ENCODE peak calls at places on chromosome 22, in ten cellular contexts. One of them, this sample, is unnamed.

GRCh38 chr22:43002198-43002577 is 12.8 kb downstream of the PACSIN2 start:
- DNase-seq in Peyer's patch: no peak
- DNase-seq in PC-3: peak
- DNase-seq in sciatic nerve: no peak
- DNase-seq in DMS153: no peak
- DNase-seq in Karpas-422: no peak
- DNase-seq in ELF-1: no peak
- DNase-seq in MV-4-11: no peak
- DNase-seq in activated CD4-positive, alpha-beta T cell treated with anti-CD3 and anti-CD28 coated beads, Interleukin-2, amount 10 ng/mL, durations not matched to agents 7 days and 5 days: no peak
- DNase-seq in GM12865: no peak
- DNase-seq in this sample: no peak

GRCh38 chr22:49297871-49298721 is 529.6 kb downstream of the BRD1 start:
- DNase-seq in Peyer's patch: peak
- DNase-seq in PC-3: no peak
- DNase-seq in sciatic nerve: peak
- DNase-seq in DMS153: no peak
- DNase-seq in Karpas-422: no peak
- DNase-seq in ELF-1: no peak
- DNase-seq in MV-4-11: no peak
- DNase-seq in activated CD4-positive, alpha-beta T cell treated with anti-CD3 and anti-CD28 coated beads, Interleukin-2, amount 10 ng/mL, durations not matched to agents 7 days and 5 days: no peak
- DNase-seq in GM12865: no peak
- DNase-seq in this sample: no peak

GRCh38 chr22:27705391-27706080 is 96.0 kb downstream of the MN1 start:
- DNase-seq in Peyer's patch: no peak
- DNase-seq in PC-3: no peak
- DNase-seq in sciatic nerve: no peak
- DNase-seq in DMS153: no peak
- DNase-seq in Karpas-422: no peak
- DNase-seq in ELF-1: no peak
- DNase-seq in MV-4-11: no peak
- DNase-seq in activated CD4-positive, alpha-beta T cell treated with anti-CD3 and anti-CD28 coated beads, Interleukin-2, amount 10 ng/mL, durations not matched to agents 7 days and 5 days: no peak
- DNase-seq in GM12865: no peak
- DNase-seq in this sample: no peak

GRCh38 chr22:36743591-36744412 is 32.1 kb downstream of the IFT27 start:
- DNase-seq in Peyer's patch: peak
- DNase-seq in PC-3: no peak
- DNase-seq in sciatic nerve: peak
- DNase-seq in DMS153: no peak
- DNase-seq in Karpas-422: peak
- DNase-seq in ELF-1: no peak
- DNase-seq in MV-4-11: no peak
- DNase-seq in activated CD4-positive, alpha-beta T cell treated with anti-CD3 and anti-CD28 coated beads, Interleukin-2, amount 10 ng/mL, durations not matched to agents 7 days and 5 days: no peak
- DNase-seq in GM12865: no peak
- DNase-seq in this sample: no peak

GRCh38 chr22:31093956-31094622 is 13.0 kb downstream of the SMTN start:
- DNase-seq in Peyer's patch: no peak
- DNase-seq in PC-3: no peak
- DNase-seq in sciatic nerve: peak
- DNase-seq in DMS153: no peak
- DNase-seq in Karpas-422: no peak
- DNase-seq in ELF-1: no peak
- DNase-seq in MV-4-11: no peak
- DNase-seq in activated CD4-positive, alpha-beta T cell treated with anti-CD3 and anti-CD28 coated beads, Interleukin-2, amount 10 ng/mL, durations not matched to agents 7 days and 5 days: no peak
- DNase-seq in GM12865: no peak
- DNase-seq in this sample: no peak

GRCh38 chr22:33851240-33851639 is 69.0 kb downstream of the LARGE1 start:
- DNase-seq in Peyer's patch: no peak
- DNase-seq in PC-3: peak
- DNase-seq in sciatic nerve: no peak
- DNase-seq in DMS153: peak
- DNase-seq in Karpas-422: no peak
- DNase-seq in ELF-1: no peak
- DNase-seq in MV-4-11: no peak
- DNase-seq in activated CD4-positive, alpha-beta T cell treated with anti-CD3 and anti-CD28 coated beads, Interleukin-2, amount 10 ng/mL, durations not matched to agents 7 days and 5 days: no peak
- DNase-seq in GM12865: no peak
- DNase-seq in this sample: no peak

GRCh38 chr22:40107756-40108437 is 69.8 kb upstream of the TNRC6B start:
- DNase-seq in Peyer's patch: no peak
- DNase-seq in PC-3: peak
- DNase-seq in sciatic nerve: no peak
- DNase-seq in DMS153: no peak
- DNase-seq in Karpas-422: peak
- DNase-seq in ELF-1: peak
- DNase-seq in MV-4-11: no peak
- DNase-seq in activated CD4-positive, alpha-beta T cell treated with anti-CD3 and anti-CD28 coated beads, Interleukin-2, amount 10 ng/mL, durations not matched to agents 7 days and 5 days: peak
- DNase-seq in GM12865: no peak
- DNase-seq in this sample: no peak

GRCh38 chr22:24304067-24304675 is 33.5 kb downstream of the SPECC1L start:
- DNase-seq in Peyer's patch: peak
- DNase-seq in PC-3: no peak
- DNase-seq in sciatic nerve: no peak
- DNase-seq in DMS153: peak
- DNase-seq in Karpas-422: no peak
- DNase-seq in ELF-1: no peak
- DNase-seq in MV-4-11: no peak
- DNase-seq in activated CD4-positive, alpha-beta T cell treated with anti-CD3 and anti-CD28 coated beads, Interleukin-2, amount 10 ng/mL, durations not matched to agents 7 days and 5 days: no peak
- DNase-seq in GM12865: no peak
- DNase-seq in this sample: no peak

GRCh38 chr22:39388261-39389011 is 11.1 kb upstream of the TAB1 start:
- DNase-seq in Peyer's patch: peak
- DNase-seq in PC-3: peak
- DNase-seq in sciatic nerve: peak
- DNase-seq in DMS153: peak
- DNase-seq in Karpas-422: no peak
- DNase-seq in ELF-1: peak
- DNase-seq in MV-4-11: no peak
- DNase-seq in activated CD4-positive, alpha-beta T cell treated with anti-CD3 and anti-CD28 coated beads, Interleukin-2, amount 10 ng/mL, durations not matched to agents 7 days and 5 days: peak
- DNase-seq in GM12865: peak
- DNase-seq in this sample: peak

GRCh38 chr22:41099036-41099435 is 6.6 kb downstream of the EP300 start:
- DNase-seq in Peyer's patch: no peak
- DNase-seq in PC-3: no peak
- DNase-seq in sciatic nerve: no peak
- DNase-seq in DMS153: no peak
- DNase-seq in Karpas-422: no peak
- DNase-seq in ELF-1: no peak
- DNase-seq in MV-4-11: no peak
- DNase-seq in activated CD4-positive, alpha-beta T cell treated with anti-CD3 and anti-CD28 coated beads, Interleukin-2, amount 10 ng/mL, durations not matched to agents 7 days and 5 days: no peak
- DNase-seq in GM12865: no peak
- DNase-seq in this sample: no peak

GRCh38 chr22:42596376-42596775 is 18.3 kb downstream of the POLDIP3 start:
- DNase-seq in Peyer's patch: no peak
- DNase-seq in PC-3: no peak
- DNase-seq in sciatic nerve: no peak
- DNase-seq in DMS153: no peak
- DNase-seq in Karpas-422: no peak
- DNase-seq in ELF-1: no peak
- DNase-seq in MV-4-11: no peak
- DNase-seq in activated CD4-positive, alpha-beta T cell treated with anti-CD3 and anti-CD28 coated beads, Interleukin-2, amount 10 ng/mL, durations not matched to agents 7 days and 5 days: no peak
- DNase-seq in GM12865: no peak
- DNase-seq in this sample: no peak

GRCh38 chr22:29268511-29269229 is 602 bp downstream of the EWSR1 start:
- DNase-seq in Peyer's patch: peak
- DNase-seq in PC-3: peak
- DNase-seq in sciatic nerve: peak
- DNase-seq in DMS153: no peak
- DNase-seq in Karpas-422: peak
- DNase-seq in ELF-1: no peak
- DNase-seq in MV-4-11: peak
- DNase-seq in activated CD4-positive, alpha-beta T cell treated with anti-CD3 and anti-CD28 coated beads, Interleukin-2, amount 10 ng/mL, durations not matched to agents 7 days and 5 days: peak
- DNase-seq in GM12865: peak
- DNase-seq in this sample: peak

GRCh38 chr22:20951151-20951931 is 15.7 kb upstream of the AIFM3 start:
- DNase-seq in Peyer's patch: no peak
- DNase-seq in PC-3: no peak
- DNase-seq in sciatic nerve: no peak
- DNase-seq in DMS153: no peak
- DNase-seq in Karpas-422: no peak
- DNase-seq in ELF-1: no peak
- DNase-seq in MV-4-11: no peak
- DNase-seq in activated CD4-positive, alpha-beta T cell treated with anti-CD3 and anti-CD28 coated beads, Interleukin-2, amount 10 ng/mL, durations not matched to agents 7 days and 5 days: no peak
- DNase-seq in GM12865: no peak
- DNase-seq in this sample: no peak

GRCh38 chr22:17633217-17633997 is 4.9 kb upstream of the ATP6V1E1 start:
- DNase-seq in Peyer's patch: no peak
- DNase-seq in PC-3: peak
- DNase-seq in sciatic nerve: no peak
- DNase-seq in DMS153: no peak
- DNase-seq in Karpas-422: no peak
- DNase-seq in ELF-1: peak
- DNase-seq in MV-4-11: no peak
- DNase-seq in activated CD4-positive, alpha-beta T cell treated with anti-CD3 and anti-CD28 coated beads, Interleukin-2, amount 10 ng/mL, durations not matched to agents 7 days and 5 days: no peak
- DNase-seq in GM12865: no peak
- DNase-seq in this sample: no peak

GRCh38 chr22:32926600-32926999 is 125.1 kb downstream of the TIMP3 start:
- DNase-seq in Peyer's patch: peak
- DNase-seq in PC-3: peak
- DNase-seq in sciatic nerve: no peak
- DNase-seq in DMS153: no peak
- DNase-seq in Karpas-422: peak
- DNase-seq in ELF-1: no peak
- DNase-seq in MV-4-11: peak
- DNase-seq in activated CD4-positive, alpha-beta T cell treated with anti-CD3 and anti-CD28 coated beads, Interleukin-2, amount 10 ng/mL, durations not matched to agents 7 days and 5 days: no peak
- DNase-seq in GM12865: peak
- DNase-seq in this sample: no peak

GRCh38 chr22:27876684-27877083 is 42.4 kb downstream of the PITPNB start:
- DNase-seq in Peyer's patch: no peak
- DNase-seq in PC-3: no peak
- DNase-seq in sciatic nerve: no peak
- DNase-seq in DMS153: peak
- DNase-seq in Karpas-422: no peak
- DNase-seq in ELF-1: no peak
- DNase-seq in MV-4-11: no peak
- DNase-seq in activated CD4-positive, alpha-beta T cell treated with anti-CD3 and anti-CD28 coated beads, Interleukin-2, amount 10 ng/mL, durations not matched to agents 7 days and 5 days: no peak
- DNase-seq in GM12865: no peak
- DNase-seq in this sample: no peak

GRCh38 chr22:33038131-33038772 is 19.9 kb downstream of the SYN3 start:
- DNase-seq in Peyer's patch: no peak
- DNase-seq in PC-3: no peak
- DNase-seq in sciatic nerve: no peak
- DNase-seq in DMS153: no peak
- DNase-seq in Karpas-422: no peak
- DNase-seq in ELF-1: peak
- DNase-seq in MV-4-11: no peak
- DNase-seq in activated CD4-positive, alpha-beta T cell treated with anti-CD3 and anti-CD28 coated beads, Interleukin-2, amount 10 ng/mL, durations not matched to agents 7 days and 5 days: no peak
- DNase-seq in GM12865: no peak
- DNase-seq in this sample: no peak

GRCh38 chr22:42813501-42813900 is 43.6 kb downstream of the ARFGAP3 start:
- DNase-seq in Peyer's patch: no peak
- DNase-seq in PC-3: no peak
- DNase-seq in sciatic nerve: no peak
- DNase-seq in DMS153: no peak
- DNase-seq in Karpas-422: no peak
- DNase-seq in ELF-1: no peak
- DNase-seq in MV-4-11: no peak
- DNase-seq in activated CD4-positive, alpha-beta T cell treated with anti-CD3 and anti-CD28 coated beads, Interleukin-2, amount 10 ng/mL, durations not matched to agents 7 days and 5 days: no peak
- DNase-seq in GM12865: no peak
- DNase-seq in this sample: no peak

GRCh38 chr22:45686004-45686403 is 14.4 kb downstream of the ATXN10 start:
- DNase-seq in Peyer's patch: no peak
- DNase-seq in PC-3: no peak
- DNase-seq in sciatic nerve: no peak
- DNase-seq in DMS153: no peak
- DNase-seq in Karpas-422: no peak
- DNase-seq in ELF-1: no peak
- DNase-seq in MV-4-11: no peak
- DNase-seq in activated CD4-positive, alpha-beta T cell treated with anti-CD3 and anti-CD28 coated beads, Interleukin-2, amount 10 ng/mL, durations not matched to agents 7 days and 5 days: no peak
- DNase-seq in GM12865: no peak
- DNase-seq in this sample: no peak

GRCh38 chr22:24189249-24190158 is 8.2 kb downstream of the SUSD2 start:
- DNase-seq in Peyer's patch: peak
- DNase-seq in PC-3: peak
- DNase-seq in sciatic nerve: peak
- DNase-seq in DMS153: no peak
- DNase-seq in Karpas-422: peak
- DNase-seq in ELF-1: peak
- DNase-seq in MV-4-11: peak
- DNase-seq in activated CD4-positive, alpha-beta T cell treated with anti-CD3 and anti-CD28 coated beads, Interleukin-2, amount 10 ng/mL, durations not matched to agents 7 days and 5 days: peak
- DNase-seq in GM12865: peak
- DNase-seq in this sample: peak

GRCh38 chr22:21573293-21573734 is 5.8 kb downstream of the UBE2L3 start:
- DNase-seq in Peyer's patch: no peak
- DNase-seq in PC-3: no peak
- DNase-seq in sciatic nerve: no peak
- DNase-seq in DMS153: no peak
- DNase-seq in Karpas-422: no peak
- DNase-seq in ELF-1: no peak
- DNase-seq in MV-4-11: no peak
- DNase-seq in activated CD4-positive, alpha-beta T cell treated with anti-CD3 and anti-CD28 coated beads, Interleukin-2, amount 10 ng/mL, durations not matched to agents 7 days and 5 days: no peak
- DNase-seq in GM12865: no peak
- DNase-seq in this sample: no peak

GRCh38 chr22:19821523-19822300 is 33.0 kb downstream of the GNB1L start:
- DNase-seq in Peyer's patch: peak
- DNase-seq in PC-3: no peak
- DNase-seq in sciatic nerve: peak
- DNase-seq in DMS153: no peak
- DNase-seq in Karpas-422: no peak
- DNase-seq in ELF-1: no peak
- DNase-seq in MV-4-11: no peak
- DNase-seq in activated CD4-positive, alpha-beta T cell treated with anti-CD3 and anti-CD28 coated beads, Interleukin-2, amount 10 ng/mL, durations not matched to agents 7 days and 5 days: no peak
- DNase-seq in GM12865: no peak
- DNase-seq in this sample: no peak

GRCh38 chr22:46145896-46146295 is 4.4 kb upstream of the PPARA start:
- DNase-seq in Peyer's patch: no peak
- DNase-seq in PC-3: no peak
- DNase-seq in sciatic nerve: peak
- DNase-seq in DMS153: no peak
- DNase-seq in Karpas-422: no peak
- DNase-seq in ELF-1: no peak
- DNase-seq in MV-4-11: no peak
- DNase-seq in activated CD4-positive, alpha-beta T cell treated with anti-CD3 and anti-CD28 coated beads, Interleukin-2, amount 10 ng/mL, durations not matched to agents 7 days and 5 days: no peak
- DNase-seq in GM12865: no peak
- DNase-seq in this sample: no peak

GRCh38 chr22:20819471-20819870 is 39.1 kb downstream of the PI4KA start:
- DNase-seq in Peyer's patch: peak
- DNase-seq in PC-3: no peak
- DNase-seq in sciatic nerve: no peak
- DNase-seq in DMS153: no peak
- DNase-seq in Karpas-422: no peak
- DNase-seq in ELF-1: no peak
- DNase-seq in MV-4-11: no peak
- DNase-seq in activated CD4-positive, alpha-beta T cell treated with anti-CD3 and anti-CD28 coated beads, Interleukin-2, amount 10 ng/mL, durations not matched to agents 7 days and 5 days: no peak
- DNase-seq in GM12865: no peak
- DNase-seq in this sample: no peak

GRCh38 chr22:47176573-47177333 is 414.3 kb downstream of the TBC1D22A start:
- DNase-seq in Peyer's patch: peak
- DNase-seq in PC-3: no peak
- DNase-seq in sciatic nerve: peak
- DNase-seq in DMS153: no peak
- DNase-seq in Karpas-422: no peak
- DNase-seq in ELF-1: no peak
- DNase-seq in MV-4-11: no peak
- DNase-seq in activated CD4-positive, alpha-beta T cell treated with anti-CD3 and anti-CD28 coated beads, Interleukin-2, amount 10 ng/mL, durations not matched to agents 7 days and 5 days: no peak
- DNase-seq in GM12865: no peak
- DNase-seq in this sample: no peak

GRCh38 chr22:41003041-41003440 is 51.9 kb downstream of the RBX1 start:
- DNase-seq in Peyer's patch: no peak
- DNase-seq in PC-3: peak
- DNase-seq in sciatic nerve: no peak
- DNase-seq in DMS153: peak
- DNase-seq in Karpas-422: no peak
- DNase-seq in ELF-1: peak
- DNase-seq in MV-4-11: no peak
- DNase-seq in activated CD4-positive, alpha-beta T cell treated with anti-CD3 and anti-CD28 coated beads, Interleukin-2, amount 10 ng/mL, durations not matched to agents 7 days and 5 days: no peak
- DNase-seq in GM12865: no peak
- DNase-seq in this sample: no peak

GRCh38 chr22:46592390-46592872 is 27.8 kb upstream of the GRAMD4 start:
- DNase-seq in Peyer's patch: peak
- DNase-seq in PC-3: peak
- DNase-seq in sciatic nerve: peak
- DNase-seq in DMS153: no peak
- DNase-seq in Karpas-422: peak
- DNase-seq in ELF-1: no peak
- DNase-seq in MV-4-11: peak
- DNase-seq in activated CD4-positive, alpha-beta T cell treated with anti-CD3 and anti-CD28 coated beads, Interleukin-2, amount 10 ng/mL, durations not matched to agents 7 days and 5 days: peak
- DNase-seq in GM12865: peak
- DNase-seq in this sample: no peak

GRCh38 chr22:49962012-49962750 is 1.6 kb downstream of the PIM3 start:
- DNase-seq in Peyer's patch: peak
- DNase-seq in PC-3: peak
- DNase-seq in sciatic nerve: peak
- DNase-seq in DMS153: peak
- DNase-seq in Karpas-422: peak
- DNase-seq in ELF-1: peak
- DNase-seq in MV-4-11: peak
- DNase-seq in activated CD4-positive, alpha-beta T cell treated with anti-CD3 and anti-CD28 coated beads, Interleukin-2, amount 10 ng/mL, durations not matched to agents 7 days and 5 days: peak
- DNase-seq in GM12865: peak
- DNase-seq in this sample: peak

This sample was measured in NCI-H774.